ENCODE peak calls at places on chromosomes 2 and 18, in five cellular contexts. P, Z, C, B and N are unnamed samples.

GRCh38 chr18:61840324-61840723 is 52.5 kb downstream of the RNF152 start:
- DNase-seq in Z (no peak), B (no peak), P (no peak), C (no peak), N (no peak)

GRCh38 chr2:111687911-111688310 is 196.1 kb downstream of the ANAPC1 start:
- DNase-seq in C (peak), P (no peak), B (no peak), Z (no peak), N (no peak)

GRCh38 chr2:232504438-232504837 is 15.8 kb upstream of the PRSS56 start:
- DNase-seq in Z (no peak), C (no peak), B (no peak), P (no peak), N (no peak)

GRCh38 chr2:149486664-149487063 is 100.9 kb downstream of the MMADHC start:
- DNase-seq in C (no peak), B (no peak), P (no peak), Z (no peak), N (no peak)

GRCh38 chr2:134252092-134252775 is 1.6 kb upstream of the MGAT5 start:
- DNase-seq in P (no peak), Z (no peak), B (no peak), C (peak), N (no peak)

GRCh38 chr2:38722271-38723115 is 28.7 kb downstream of the SRSF7 start:
- DNase-seq in Z (no peak), C (peak), B (no peak), P (no peak), N (peak)

GRCh38 chr2:177433402-177433801 is 40.8 kb downstream of the AGPS start:
- DNase-seq in P (no peak), Z (no peak), C (no peak), B (no peak), N (no peak)

GRCh38 chr2:96537734-96538486 is 1.4 kb downstream of the ARID5A start:
- DNase-seq in Z (no peak), C (peak), B (no peak), P (peak), N (no peak)

GRCh38 chr18:48153641-48154481 is 223.4 kb upstream of the SMAD2 start:
- DNase-seq in P (no peak), C (no peak), B (peak), Z (no peak), N (no peak)

GRCh38 chr2:210913461-210913860 is 357.1 kb downstream of the CPS1 start:
- DNase-seq in Z (no peak), P (no peak), B (no peak), C (no peak), N (no peak)

GRCh38 chr2:222298311-222299150 is at the start of gene PAX3:
- DNase-seq in C (no peak), B (no peak), Z (no peak), P (no peak), N (no peak)

GRCh38 chr2:124145982-124146381 is 120.9 kb downstream of the CNTNAP5 start:
- DNase-seq in B (no peak), C (no peak), P (no peak), Z (no peak), N (no peak)

GRCh38 chr18:48922801-48923730 is 27.7 kb downstream of the SMAD7 start:
- DNase-seq in B (peak), Z (no peak), C (peak), P (peak), N (no peak)

GRCh38 chr18:34467059-34467458 is 242.3 kb upstream of the NOL4 start:
- DNase-seq in B (no peak), C (peak), Z (no peak), P (no peak), N (no peak)

GRCh38 chr2:128316777-128317185 is 1.9 kb downstream of the HS6ST1 start:
- DNase-seq in Z (no peak), B (no peak), C (peak), P (peak), N (no peak)

GRCh38 chr18:7750966-7751365 is 183.8 kb downstream of the PTPRM start:
- DNase-seq in P (no peak), B (no peak), C (no peak), Z (no peak), N (no peak)

GRCh38 chr2:32711219-32711618 is 83.4 kb downstream of the TTC27 start:
- DNase-seq in Z (no peak), B (peak), P (no peak), C (no peak), N (no peak)

GRCh38 chr2:241009601-241010530 is 11.4 kb downstream of the SNED1 start:
- DNase-seq in P (no peak), B (peak), C (peak), Z (no peak), N (peak)

GRCh38 chr2:217471329-217471728 is 531.5 kb downstream of the TNS1 start:
- DNase-seq in P (no peak), C (no peak), B (peak), Z (no peak), N (no peak)

GRCh38 chr2:50529600-50530218 is 502.2 kb downstream of the NRXN1 start:
- DNase-seq in B (peak), Z (peak), P (no peak), C (peak), N (peak)

GRCh38 chr2:102357975-102358374 is 2.4 kb downstream of the IL18R1 start:
- DNase-seq in C (peak), P (no peak), B (no peak), Z (no peak), N (no peak)

GRCh38 chr18:62214790-62215189 is 27.7 kb downstream of the RELCH start:
- DNase-seq in B (no peak), P (no peak), Z (no peak), C (no peak), N (no peak)

GRCh38 chr2:70381235-70381634 is 79.4 kb upstream of the FAM136A start:
- DNase-seq in P (no peak), B (no peak), C (no peak), Z (no peak), N (no peak)

GRCh38 chr2:76599732-76600368 is 889.1 kb upstream of the GCFC2 start:
- DNase-seq in B (peak), Z (peak), P (no peak), C (peak), N (peak)

GRCh38 chr2:233422649-233423435 is 68.5 kb downstream of the DGKD start:
- DNase-seq in B (no peak), Z (no peak), P (no peak), C (no peak), N (no peak)

GRCh38 chr18:59743561-59743960 is 46.3 kb upstream of the CCBE1 start:
- DNase-seq in B (peak), C (no peak), P (no peak), Z (no peak), N (no peak)

GRCh38 chr2:26772064-26773001 is 8.2 kb downstream of the SLC35F6 start:
- DNase-seq in P (peak), C (no peak), B (peak), Z (no peak), N (peak)

GRCh38 chr2:100972452-100972851 is 29.6 kb upstream of the RPL31 start:
- DNase-seq in Z (no peak), P (no peak), C (no peak), B (no peak), N (no peak)

GRCh38 chr2:27720004-27720551 is 51.4 kb upstream of the MRPL33 start:
- DNase-seq in B (peak), Z (peak), C (no peak), P (no peak), N (no peak)

GRCh38 chr18:56593906-56594305 is 44.5 kb downstream of the TXNL1 start:
- DNase-seq in C (no peak), P (no peak), B (peak), Z (no peak), N (no peak)

GRCh38 chr2:232444409-232445148 is 11.4 kb upstream of the ALPI start:
- DNase-seq in B (peak), Z (peak), C (peak), P (peak), N (peak)

GRCh38 chr2:62708751-62709150 is 3.2 kb downstream of the EHBP1 start:
- DNase-seq in B (no peak), Z (no peak), C (no peak), P (no peak), N (no peak)
- H3K4me3 ChIP-seq in B (no peak), Z (no peak), C (no peak), P (no peak), N (no peak)

DNA sequence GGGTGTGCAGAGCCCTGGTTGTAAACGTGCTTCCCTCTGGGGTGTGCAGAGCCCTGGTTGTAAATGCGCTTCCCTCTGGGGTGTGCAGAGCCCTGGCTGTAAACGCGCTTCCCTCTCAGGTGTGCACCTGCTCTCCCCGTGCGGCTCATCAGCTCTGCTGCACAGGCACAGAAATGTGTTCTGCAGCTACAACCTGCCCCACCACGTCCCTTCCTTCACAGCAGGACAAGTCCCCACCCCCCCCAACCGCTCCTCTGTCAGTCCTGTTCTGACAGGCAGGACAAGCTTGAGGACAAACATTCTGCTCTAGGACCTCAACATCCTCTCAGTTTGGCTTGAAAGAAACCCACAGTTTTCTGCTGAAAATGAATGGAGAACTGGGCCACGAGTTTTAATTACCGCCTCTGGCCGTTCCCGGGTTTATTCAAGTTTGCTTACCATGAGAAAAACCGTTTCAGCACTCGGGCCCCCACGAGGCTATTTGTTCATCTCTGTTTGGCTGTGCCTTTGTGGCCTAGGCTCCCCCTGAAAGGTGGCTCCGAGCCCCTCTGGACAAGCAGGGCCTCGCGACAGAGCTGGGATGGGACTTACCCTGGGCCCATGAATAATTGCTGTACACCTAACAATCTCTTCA is 81.0 kb upstream of the ASB18 start:
- DNase-seq in Z (no peak), C (no peak), B (no peak), P (no peak), N (no peak)
- H3K4me3 ChIP-seq in Z (no peak), C (no peak), B (no peak), P (no peak), N (no peak)

GRCh38 chr18:78979682-78980278 is at the start of gene SALL3:
- DNase-seq in Z (no peak), B (peak), C (no peak), P (no peak), N (no peak)

GRCh38 chr18:78981652-78981955 is 2.0 kb downstream of the SALL3 start:
- DNase-seq in B (no peak), Z (no peak), P (no peak), C (no peak), N (no peak)

GRCh38 chr18:78982186-78982585 is 2.6 kb downstream of the SALL3 start:
- DNase-seq in P (no peak), B (peak), C (no peak), Z (no peak), N (no peak)

GRCh38 chr18:78980279-78980771 is 707 bp downstream of the SALL3 start:
- DNase-seq in C (no peak), Z (no peak), P (no peak), B (peak), N (no peak)

DNA sequence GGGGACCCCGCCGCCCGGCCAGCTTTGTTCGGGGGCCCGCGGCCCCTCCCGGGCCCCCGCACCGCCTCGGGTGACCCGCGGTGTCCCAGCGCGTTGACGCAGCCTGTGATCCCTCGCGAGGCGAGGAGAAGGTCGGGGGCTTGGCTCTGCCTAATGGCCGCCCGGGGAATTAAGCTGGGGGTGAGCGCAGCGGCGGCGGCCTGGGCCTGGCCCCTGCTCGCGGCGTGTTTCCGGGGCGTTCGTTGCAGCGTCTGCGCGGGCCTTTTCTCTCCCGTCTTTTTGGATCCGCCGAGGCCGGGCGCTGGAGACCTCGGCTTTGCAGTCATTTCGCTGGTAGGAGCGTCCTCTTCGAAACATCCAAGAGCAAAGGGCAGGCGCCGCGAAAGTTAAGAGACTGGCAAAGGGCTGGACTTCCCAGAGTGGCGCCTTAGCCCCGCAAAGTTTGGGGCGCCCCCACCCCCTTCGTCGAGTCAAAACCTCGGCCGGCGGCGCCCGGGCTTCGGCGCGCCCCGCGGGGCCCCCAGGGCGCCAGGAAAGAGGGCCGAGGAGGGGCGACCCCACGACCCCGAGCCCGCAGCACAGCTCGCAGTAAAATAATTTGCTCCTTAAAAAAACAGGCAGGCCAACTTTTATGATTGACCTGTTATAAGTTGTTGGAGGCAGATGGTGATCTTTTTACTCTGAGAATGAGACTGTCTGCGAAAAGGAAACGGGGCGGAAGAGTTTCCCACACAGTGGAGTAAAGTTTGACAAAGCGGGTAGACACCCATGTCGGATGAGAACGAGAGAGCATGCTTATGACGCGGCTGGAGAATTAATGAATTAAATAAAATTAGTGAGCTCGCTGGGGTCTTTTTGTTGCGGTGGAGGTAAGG is 1.4 kb downstream of the SALL3 start:
- DNase-seq in B (peak), C (no peak), Z (no peak), P (no peak), N (no peak)
- H3K4me3 ChIP-seq in B (peak), C (no peak), Z (no peak), P (no peak), N (no peak)

GRCh38 chr18:25223899-25224607 is 127.9 kb downstream of the ZNF521 start:
- DNase-seq in C (no peak), Z (no peak), P (no peak), B (no peak), N (no peak)
- H3K4me3 ChIP-seq in C (no peak), Z (no peak), P (no peak), B (no peak), N (no peak)

GRCh38 chr2:158477202-158477601 is 20.4 kb downstream of the PKP4 start:
- DNase-seq in P (no peak), B (no peak), Z (no peak), C (no peak), N (no peak)
- H3K4me3 ChIP-seq in P (no peak), B (no peak), Z (no peak), C (no peak), N (no peak)

DNA sequence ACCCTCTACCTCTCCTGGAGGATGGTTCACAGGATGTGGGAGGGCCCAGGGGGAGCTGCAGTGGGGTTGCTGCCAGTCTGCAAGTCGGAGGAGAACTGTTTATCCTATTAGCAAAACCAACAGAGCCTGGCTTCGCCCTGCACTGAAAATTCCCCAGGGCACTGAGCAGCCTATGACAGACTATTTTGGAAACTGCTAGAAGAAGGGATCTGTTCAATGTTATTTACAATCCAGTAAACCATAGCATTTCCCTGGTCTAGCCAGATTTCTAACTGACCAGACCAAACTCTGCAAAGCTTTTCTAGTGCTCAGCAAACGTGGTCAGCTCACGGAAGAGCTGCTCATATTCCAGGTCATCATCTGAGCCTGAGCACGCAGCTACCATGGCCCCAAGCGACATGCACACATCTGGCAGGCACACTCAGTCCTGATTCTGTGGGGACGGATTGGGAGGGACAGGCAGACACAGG is 64.8 kb upstream of the PID1 start:
- DNase-seq in P (no peak), Z (no peak), C (no peak), B (no peak), N (no peak)
- H3K4me3 ChIP-seq in P (no peak), Z (no peak), C (no peak), B (no peak), N (no peak)